ENCODE peak calls at places on chromosome X, in five cellular contexts. Z is glutamatergic neuron; D is stimulated activated naive CD4-positive, alpha-beta T cell; U is CD4-positive, alpha-beta memory T cell; B is NCI-H1436 treated with DMSO at 0.1 percent for 48 hours. L is an unnamed sample.

GRCh38 chrX:118523920-118524319 is 28.3 kb downstream of the DOCK11 start:
- DNase-seq in Z (no peak), D (peak), U (peak), B (no peak), L (no peak)

GRCh38 chrX:14290335-14290734 is 239.0 kb upstream of the GLRA2 start:
- DNase-seq in Z (no peak), D (no peak), U (no peak), B (no peak), L (peak)

GRCh38 chrX:66635360-66635759 is 3.5 kb downstream of the EDA2R start:
- DNase-seq in Z (no peak), D (no peak), U (no peak), B (no peak), L (peak)

GRCh38 chrX:134694935-134695334 is 36.7 kb upstream of the PLAC1 start:
- DNase-seq in Z (no peak), D (no peak), U (no peak), B (no peak), L (no peak)

GRCh38 chrX:19909761-19910160 is 22.4 kb upstream of the SH3KBP1 start:
- DNase-seq in Z (no peak), D (no peak), U (no peak), B (no peak), L (no peak)

GRCh38 chrX:133005616-133006015 is 47.2 kb upstream of the HS6ST2 start:
- DNase-seq in Z (no peak), D (no peak), U (no peak), B (no peak), L (no peak)

GRCh38 chrX:45851434-45851991 is 650.8 kb upstream of the DIPK2B start:
- DNase-seq in Z (peak), D (peak), U (peak), B (peak), L (peak)

GRCh38 chrX:153375571-153375970 is 25.6 kb downstream of the PNMA6E start:
- DNase-seq in Z (no peak), D (no peak), U (no peak), B (no peak), L (no peak)

GRCh38 chrX:134761788-134762187 is 103.5 kb upstream of the PLAC1 start:
- DNase-seq in Z (no peak), D (no peak), U (no peak), B (no peak), L (no peak)

GRCh38 chrX:65926095-65927019 is 113.5 kb downstream of the VSIG4 start:
- DNase-seq in Z (no peak), D (peak), U (peak), B (no peak), L (no peak)

GRCh38 chrX:136065044-136065671 is 79.9 kb downstream of the SLC9A6 start:
- DNase-seq in Z (peak), D (peak), U (peak), B (no peak), L (peak)

GRCh38 chrX:133523094-133523493 is 107.8 kb upstream of the GPC4 start:
- DNase-seq in Z (no peak), D (no peak), U (no peak), B (no peak), L (peak)

GRCh38 chrX:133350751-133351150 is 64.5 kb downstream of the GPC4 start:
- DNase-seq in Z (no peak), D (no peak), U (no peak), B (no peak), L (peak)

GRCh38 chrX:139936259-139936658 is 3.4 kb upstream of the ATP11C start:
- DNase-seq in Z (no peak), D (no peak), U (no peak), B (no peak), L (no peak)

GRCh38 chrX:12878536-12878935 is 11.7 kb downstream of the TLR7 start:
- DNase-seq in Z (no peak), D (no peak), U (no peak), B (no peak), L (peak)

GRCh38 chrX:134599173-134599914 is 58.9 kb downstream of the PLAC1 start:
- DNase-seq in Z (no peak), D (no peak), U (no peak), B (no peak), L (no peak)

GRCh38 chrX:1392376-1393130 is 640 bp upstream of the SLC25A6 start:
- DNase-seq in Z (peak), D (no peak), U (no peak), B (no peak), L (peak)

GRCh38 chrX:141701081-141701480 is 2.5 kb upstream of the SPANXD start:
- DNase-seq in Z (no peak), D (no peak), U (no peak), B (no peak), L (no peak)

GRCh38 chrX:107731831-107732502 is 43.6 kb downstream of the TSC22D3 start:
- DNase-seq in Z (no peak), D (no peak), U (no peak), B (no peak), L (peak)

GRCh38 chrX:120750381-120750780 is 120.5 kb upstream of the C1GALT1C1 start:
- DNase-seq in Z (no peak), D (no peak), U (no peak), B (no peak), L (no peak)

GRCh38 chrX:63664083-63664482 is 120.9 kb downstream of the ARHGEF9 start:
- DNase-seq in Z (no peak), D (no peak), U (no peak), B (no peak), L (no peak)

GRCh38 chrX:2484721-2485459 is 15.9 kb downstream of the DHRSX start:
- DNase-seq in Z (no peak), D (no peak), U (no peak), B (no peak), L (peak)

GRCh38 chrX:74293343-74293946 is 10.5 kb upstream of the ZCCHC13 start:
- DNase-seq in Z (peak), D (peak), U (peak), B (peak), L (peak)

GRCh38 chrX:23478056-23478455 is 143.4 kb downstream of the PTCHD1 start:
- DNase-seq in Z (no peak), D (no peak), U (no peak), B (no peak), L (peak)

GRCh38 chrX:1466971-1467561 is 14.4 kb upstream of the ASMTL start:
- DNase-seq in Z (no peak), D (peak), U (peak), B (no peak), L (no peak)

GRCh38 chrX:11789809-11790208 is 31.8 kb downstream of the MSL3 start:
- DNase-seq in Z (no peak), D (no peak), U (no peak), B (no peak), L (no peak)

GRCh38 chrX:21490341-21490740 is 116.1 kb downstream of the CNKSR2 start:
- DNase-seq in Z (no peak), D (no peak), U (no peak), B (no peak), L (peak)